ENCODE peak calls at places on chromosomes 4 and X, in nine cellular contexts. F, E, O, X, R, C, A, T and K are unnamed samples.
A peak's percentile ranks its signal among the peaks of the same experiment; 100 is the strongest.

GRCh38 chr4:7005571-7005970 is 37.6 kb upstream of the TADA2B start:
- DNase-seq in F (no peak), E (no peak), O (no peak), X (no peak), R (no peak), C (no peak), A (no peak), T (no peak), K (no peak)

GRCh38 chr4:19803406-19803805 is 448.3 kb upstream of the SLIT2 start:
- DNase-seq in F (no peak), E (no peak), O (no peak), X (no peak), R (no peak), C (no peak), A (no peak), T (no peak), K (no peak)

GRCh38 chrX:132433551-132433950 is 55.3 kb downstream of the MBNL3 start:
- DNase-seq in F (no peak), E (no peak), O (no peak), X (no peak), R (no peak), C (no peak), A (no peak), T (no peak), K (no peak)

GRCh38 chr4:140755811-140756291 is 334 bp downstream of the TBC1D9 start:
- DNase-seq in F (peak; percentile 48), E (peak; percentile 30), O (peak; percentile 86), X (peak; percentile 77), R (peak; percentile 54), C (peak; percentile 67), A (no peak), T (peak; percentile 46), K (peak; percentile 62)

GRCh38 chr4:15797320-15797719 is 19.2 kb downstream of the CD38 start:
- DNase-seq in F (no peak), E (no peak), O (no peak), X (no peak), R (no peak), C (no peak), A (no peak), T (no peak), K (no peak)

GRCh38 chrX:109299091-109299490 is 182.8 kb downstream of the GUCY2F start:
- DNase-seq in F (no peak), E (no peak), O (no peak), X (no peak), R (no peak), C (no peak), A (no peak), T (no peak), K (no peak)

GRCh38 chr4:188971125-188971524 is 831.9 kb downstream of the TRIML1 start:
- DNase-seq in F (peak; percentile 17), E (peak; percentile 57), O (no peak), X (no peak), R (no peak), C (no peak), A (no peak), T (no peak), K (no peak)

GRCh38 chr4:4659871-4660651 is 118.2 kb upstream of the STX18 start:
- DNase-seq in F (peak; percentile 92), E (peak; percentile 92), O (no peak), X (no peak), R (no peak), C (no peak), A (peak; percentile 61), T (no peak), K (no peak)

GRCh38 chr4:13548984-13549546 is 4.8 kb upstream of the NKX3-2 start:
- DNase-seq in F (peak; percentile 89), E (peak; percentile 85), O (peak; percentile 87), X (peak; percentile 91), R (peak; percentile 88), C (peak; percentile 80), A (peak; percentile 29), T (peak; percentile 19), K (peak; percentile 74)

GRCh38 chr4:104446431-104446925 is 48.2 kb downstream of the CXXC4 start:
- DNase-seq in F (no peak), E (no peak), O (no peak), X (no peak), R (no peak), C (no peak), A (no peak), T (no peak), K (no peak)

GRCh38 chrX:74422029-74422352 is 698 bp downstream of the SLC16A2 start:
- DNase-seq in F (no peak), E (no peak), O (peak; percentile 67), X (no peak), R (no peak), C (peak; percentile 20), A (no peak), T (no peak), K (no peak)

GRCh38 chrX:35622021-35622420 is 176.1 kb upstream of the MAGEB16 start:
- DNase-seq in F (no peak), E (no peak), O (no peak), X (no peak), R (no peak), C (no peak), A (no peak), T (no peak), K (no peak)

GRCh38 chr4:102139132-102139573 is 206.1 kb downstream of the SLC39A8 start:
- DNase-seq in F (peak; percentile 12), E (peak; percentile 90), O (no peak), X (no peak), R (no peak), C (no peak), A (no peak), T (no peak), K (no peak)

GRCh38 chr4:112523008-112523440 is 7.0 kb upstream of the NEUROG2 start:
- DNase-seq in F (no peak), E (no peak), O (peak; percentile 87), X (peak; percentile 50), R (peak; percentile 67), C (no peak), A (no peak), T (no peak), K (no peak)

GRCh38 chrX:22314211-22314610 is 41.5 kb downstream of the CBLL2 start:
- DNase-seq in F (no peak), E (peak; percentile 31), O (no peak), X (no peak), R (no peak), C (no peak), A (no peak), T (no peak), K (no peak)

GRCh38 chrX:20988118-20988517 is 386.1 kb upstream of the CNKSR2 start:
- DNase-seq in F (peak; percentile 14), E (peak; percentile 55), O (no peak), X (no peak), R (no peak), C (no peak), A (no peak), T (no peak), K (no peak)

GRCh38 chr4:73902038-73902637 is 32.9 kb downstream of the CXCL1 start:
- DNase-seq in F (no peak), E (no peak), O (no peak), X (no peak), R (no peak), C (no peak), A (no peak), T (no peak), K (no peak)

GRCh38 chr4:1512738-1513660 is 106.8 kb upstream of the NKX1-1 start:
- DNase-seq in F (peak; percentile 54), E (no peak), O (peak; percentile 80), X (peak; percentile 57), R (peak; percentile 57), C (peak; percentile 56), A (no peak), T (no peak), K (peak; percentile 30)

GRCh38 chr4:155966661-155967060 is 13.0 kb upstream of the CTSO start:
- DNase-seq in F (no peak), E (no peak), O (no peak), X (no peak), R (no peak), C (no peak), A (no peak), T (no peak), K (no peak)

GRCh38 chr4:133147922-133148689 is 988 bp upstream of the PCDH10 start:
- DNase-seq in F (no peak), E (no peak), O (peak; percentile 62), X (no peak), R (no peak), C (no peak), A (no peak), T (peak; percentile 71), K (no peak)

GRCh38 chr4:94356444-94356843 is 13.8 kb upstream of the HPGDS start:
- DNase-seq in F (no peak), E (no peak), O (no peak), X (no peak), R (no peak), C (no peak), A (no peak), T (no peak), K (no peak)

GRCh38 chr4:55993994-55994657 is 45.4 kb downstream of the CEP135 start:
- DNase-seq in F (no peak), E (no peak), O (no peak), X (no peak), R (peak; percentile 17), C (no peak), A (no peak), T (no peak), K (no peak)

GRCh38 chrX:40146471-40147398 is 49.0 kb upstream of the BCOR start:
- DNase-seq in F (no peak), E (peak; percentile 21), O (peak; percentile 69), X (peak; percentile 65), R (no peak), C (no peak), A (no peak), T (no peak), K (no peak)

GRCh38 chrX:69028006-69028760 is 137.1 kb downstream of the PJA1 start:
- DNase-seq in F (no peak), E (no peak), O (no peak), X (no peak), R (peak; percentile 8), C (no peak), A (no peak), T (no peak), K (no peak)

GRCh38 chr4:154084864-154085263 is 296.0 kb upstream of the SFRP2 start:
- DNase-seq in F (no peak), E (peak; percentile 63), O (no peak), X (no peak), R (no peak), C (no peak), A (no peak), T (no peak), K (no peak)

GRCh38 chrX:40433160-40433559 is 147.6 kb upstream of the ATP6AP2 start:
- DNase-seq in F (no peak), E (no peak), O (no peak), X (no peak), R (no peak), C (no peak), A (no peak), T (no peak), K (no peak)

GRCh38 chr4:6402566-6403399 is 69.6 kb downstream of the PPP2R2C start:
- DNase-seq in F (no peak), E (no peak), O (no peak), X (no peak), R (no peak), C (no peak), A (no peak), T (no peak), K (no peak)

GRCh38 chrX:111086521-111087127 is 9.4 kb upstream of the PAK3 start:
- DNase-seq in F (no peak), E (no peak), O (no peak), X (no peak), R (no peak), C (no peak), A (no peak), T (no peak), K (no peak)

GRCh38 chrX:37745354-37745753 is 34.5 kb upstream of the CYBB start:
- DNase-seq in F (peak; percentile 67), E (peak; percentile 73), O (peak; percentile 73), X (peak; percentile 78), R (peak; percentile 53), C (peak; percentile 75), A (peak; percentile 21), T (peak; percentile 1), K (peak; percentile 56)

GRCh38 chr4:20639346-20639745 is 60.9 kb upstream of the PACRGL start:
- DNase-seq in F (no peak), E (no peak), O (no peak), X (no peak), R (no peak), C (no peak), A (no peak), T (no peak), K (no peak)

GRCh38 chr4:143025111-143025704 is 159.5 kb upstream of the USP38 start:
- DNase-seq in F (no peak), E (peak; percentile 64), O (no peak), X (no peak), R (no peak), C (no peak), A (peak; percentile 20), T (no peak), K (no peak)